ENCODE peak calls at places on chromosomes 11 and 22, in six cellular contexts. One of them, this sample, is unnamed.

GRCh38 chr22:43152355-43153071 is 1.2 kb downstream of the TSPO start:
- DNase-seq in HT1080: peak; percentile 63
- DNase-seq in GM23248: peak; percentile 91
- DNase-seq in left colon: peak; percentile 88
- DNase-seq in neuronal stem cell: no peak
- DNase-seq in activated CD4-positive, alpha-beta T cell treated with anti-CD3 and anti-CD28 coated beads, Interleukin-2, amount 10 ng/mL, durations not matched to agents 7 days and 5 days: peak; percentile 71
- DNase-seq in this sample: peak; percentile 96

GRCh38 chr22:21020802-21021429 is 6.0 kb downstream of the P2RX6 start:
- DNase-seq in neuronal stem cell: no peak
- DNase-seq in left colon: no peak
- DNase-seq in HT1080: no peak
- DNase-seq in GM23248: peak; percentile 31
- DNase-seq in activated CD4-positive, alpha-beta T cell treated with anti-CD3 and anti-CD28 coated beads, Interleukin-2, amount 10 ng/mL, durations not matched to agents 7 days and 5 days: peak; percentile 43
- DNase-seq in this sample: no peak

GRCh38 chr11:76863196-76863777 is 2.6 kb downstream of the ACER3 start:
- DNase-seq in neuronal stem cell: no peak
- DNase-seq in activated CD4-positive, alpha-beta T cell treated with anti-CD3 and anti-CD28 coated beads, Interleukin-2, amount 10 ng/mL, durations not matched to agents 7 days and 5 days: no peak
- DNase-seq in HT1080: no peak
- DNase-seq in GM23248: no peak
- DNase-seq in left colon: no peak
- DNase-seq in this sample: no peak

GRCh38 chr22:40211481-40212052 is 33.8 kb downstream of the TNRC6B start:
- DNase-seq in HT1080: no peak
- DNase-seq in activated CD4-positive, alpha-beta T cell treated with anti-CD3 and anti-CD28 coated beads, Interleukin-2, amount 10 ng/mL, durations not matched to agents 7 days and 5 days: no peak
- DNase-seq in neuronal stem cell: no peak
- DNase-seq in GM23248: no peak
- DNase-seq in left colon: no peak
- DNase-seq in this sample: no peak

GRCh38 chr11:126920833-126921232 is 79.7 kb downstream of the KIRREL3 start:
- DNase-seq in left colon: no peak
- DNase-seq in neuronal stem cell: no peak
- DNase-seq in HT1080: no peak
- DNase-seq in GM23248: no peak
- DNase-seq in activated CD4-positive, alpha-beta T cell treated with anti-CD3 and anti-CD28 coated beads, Interleukin-2, amount 10 ng/mL, durations not matched to agents 7 days and 5 days: no peak
- DNase-seq in this sample: no peak

GRCh38 chr11:122115520-122116343 is at the start of gene BLID:
- DNase-seq in left colon: peak; percentile 11
- DNase-seq in HT1080: peak; percentile 51
- DNase-seq in neuronal stem cell: no peak
- DNase-seq in GM23248: peak; percentile 63
- DNase-seq in activated CD4-positive, alpha-beta T cell treated with anti-CD3 and anti-CD28 coated beads, Interleukin-2, amount 10 ng/mL, durations not matched to agents 7 days and 5 days: no peak
- DNase-seq in this sample: no peak

GRCh38 chr11:111770581-111771134 is 4.5 kb upstream of the PPP2R1B start:
- DNase-seq in activated CD4-positive, alpha-beta T cell treated with anti-CD3 and anti-CD28 coated beads, Interleukin-2, amount 10 ng/mL, durations not matched to agents 7 days and 5 days: no peak
- DNase-seq in HT1080: no peak
- DNase-seq in GM23248: no peak
- DNase-seq in neuronal stem cell: no peak
- DNase-seq in left colon: no peak
- DNase-seq in this sample: no peak

GRCh38 chr11:62439785-62440602 is 21.2 kb downstream of the SCGB1A1 start:
- DNase-seq in activated CD4-positive, alpha-beta T cell treated with anti-CD3 and anti-CD28 coated beads, Interleukin-2, amount 10 ng/mL, durations not matched to agents 7 days and 5 days: no peak
- DNase-seq in left colon: no peak
- DNase-seq in neuronal stem cell: no peak
- DNase-seq in GM23248: peak; percentile 83
- DNase-seq in HT1080: peak; percentile 34
- DNase-seq in this sample: no peak

GRCh38 chr22:37930270-37930951 is 23.0 kb downstream of the C22orf23 start:
- DNase-seq in GM23248: peak; percentile 60
- DNase-seq in left colon: no peak
- DNase-seq in HT1080: peak; percentile 35
- DNase-seq in neuronal stem cell: no peak
- DNase-seq in activated CD4-positive, alpha-beta T cell treated with anti-CD3 and anti-CD28 coated beads, Interleukin-2, amount 10 ng/mL, durations not matched to agents 7 days and 5 days: peak; percentile 33
- DNase-seq in this sample: no peak

GRCh38 chr11:73178092-73178539 is 36.0 kb upstream of the FCHSD2 start:
- DNase-seq in HT1080: peak; percentile 86
- DNase-seq in left colon: peak; percentile 87
- DNase-seq in neuronal stem cell: peak; percentile 56
- DNase-seq in activated CD4-positive, alpha-beta T cell treated with anti-CD3 and anti-CD28 coated beads, Interleukin-2, amount 10 ng/mL, durations not matched to agents 7 days and 5 days: peak; percentile 87
- DNase-seq in GM23248: peak; percentile 90
- DNase-seq in this sample: peak; percentile 96

GRCh38 chr11:131993291-131993690 is 622.9 kb downstream of the NTM start:
- DNase-seq in HT1080: no peak
- DNase-seq in activated CD4-positive, alpha-beta T cell treated with anti-CD3 and anti-CD28 coated beads, Interleukin-2, amount 10 ng/mL, durations not matched to agents 7 days and 5 days: no peak
- DNase-seq in left colon: no peak
- DNase-seq in GM23248: no peak
- DNase-seq in neuronal stem cell: no peak
- DNase-seq in this sample: no peak

GRCh38 chr11:79332017-79332416 is 108.8 kb downstream of the TENM4 start:
- DNase-seq in activated CD4-positive, alpha-beta T cell treated with anti-CD3 and anti-CD28 coated beads, Interleukin-2, amount 10 ng/mL, durations not matched to agents 7 days and 5 days: no peak
- DNase-seq in left colon: no peak
- DNase-seq in neuronal stem cell: no peak
- DNase-seq in HT1080: no peak
- DNase-seq in GM23248: no peak
- DNase-seq in this sample: no peak

GRCh38 chr11:3000032-3000961 is 8.2 kb upstream of the NAP1L4 start:
- DNase-seq in activated CD4-positive, alpha-beta T cell treated with anti-CD3 and anti-CD28 coated beads, Interleukin-2, amount 10 ng/mL, durations not matched to agents 7 days and 5 days: no peak
- DNase-seq in left colon: peak; percentile 69
- DNase-seq in HT1080: peak; percentile 24
- DNase-seq in GM23248: peak; percentile 47
- DNase-seq in neuronal stem cell: no peak
- DNase-seq in this sample: no peak

GRCh38 chr22:20558534-20558933 is 51.1 kb downstream of the MED15 start:
- DNase-seq in activated CD4-positive, alpha-beta T cell treated with anti-CD3 and anti-CD28 coated beads, Interleukin-2, amount 10 ng/mL, durations not matched to agents 7 days and 5 days: no peak
- DNase-seq in left colon: no peak
- DNase-seq in HT1080: no peak
- DNase-seq in GM23248: no peak
- DNase-seq in neuronal stem cell: no peak
- DNase-seq in this sample: no peak

GRCh38 chr11:10044618-10045017 is 249.4 kb downstream of the SBF2 start:
- DNase-seq in GM23248: peak; percentile 15
- DNase-seq in activated CD4-positive, alpha-beta T cell treated with anti-CD3 and anti-CD28 coated beads, Interleukin-2, amount 10 ng/mL, durations not matched to agents 7 days and 5 days: no peak
- DNase-seq in HT1080: peak; percentile 14
- DNase-seq in left colon: no peak
- DNase-seq in neuronal stem cell: no peak
- DNase-seq in this sample: no peak

GRCh38 chr22:20998411-20999336 is 3.2 kb downstream of the THAP7 start:
- DNase-seq in activated CD4-positive, alpha-beta T cell treated with anti-CD3 and anti-CD28 coated beads, Interleukin-2, amount 10 ng/mL, durations not matched to agents 7 days and 5 days: no peak
- DNase-seq in neuronal stem cell: no peak
- DNase-seq in GM23248: peak; percentile 63
- DNase-seq in HT1080: no peak
- DNase-seq in left colon: no peak
- DNase-seq in this sample: no peak

GRCh38 chr11:132140056-132140455 is 769.6 kb downstream of the NTM start:
- DNase-seq in left colon: no peak
- DNase-seq in GM23248: no peak
- DNase-seq in activated CD4-positive, alpha-beta T cell treated with anti-CD3 and anti-CD28 coated beads, Interleukin-2, amount 10 ng/mL, durations not matched to agents 7 days and 5 days: no peak
- DNase-seq in neuronal stem cell: no peak
- DNase-seq in HT1080: no peak
- DNase-seq in this sample: no peak

GRCh38 chr11:110850846-110851245 is 138.6 kb upstream of the ARHGAP20 start:
- DNase-seq in activated CD4-positive, alpha-beta T cell treated with anti-CD3 and anti-CD28 coated beads, Interleukin-2, amount 10 ng/mL, durations not matched to agents 7 days and 5 days: no peak
- DNase-seq in left colon: no peak
- DNase-seq in HT1080: no peak
- DNase-seq in GM23248: no peak
- DNase-seq in neuronal stem cell: no peak
- DNase-seq in this sample: no peak

GRCh38 chr11:122215244-122215992 is 99.4 kb upstream of the BLID start:
- DNase-seq in HT1080: peak; percentile 67
- DNase-seq in GM23248: peak; percentile 95
- DNase-seq in activated CD4-positive, alpha-beta T cell treated with anti-CD3 and anti-CD28 coated beads, Interleukin-2, amount 10 ng/mL, durations not matched to agents 7 days and 5 days: peak; percentile 16
- DNase-seq in left colon: peak; percentile 56
- DNase-seq in neuronal stem cell: peak; percentile 67
- DNase-seq in this sample: peak; percentile 85

GRCh38 chr11:103035656-103036434 is 56.1 kb downstream of the DCUN1D5 start:
- DNase-seq in GM23248: peak; percentile 95
- DNase-seq in left colon: no peak
- DNase-seq in neuronal stem cell: peak; percentile 24
- DNase-seq in activated CD4-positive, alpha-beta T cell treated with anti-CD3 and anti-CD28 coated beads, Interleukin-2, amount 10 ng/mL, durations not matched to agents 7 days and 5 days: peak; percentile 70
- DNase-seq in HT1080: peak; percentile 81
- DNase-seq in this sample: no peak

GRCh38 chr11:116638463-116638862 is 134.3 kb downstream of the BUD13 start:
- DNase-seq in activated CD4-positive, alpha-beta T cell treated with anti-CD3 and anti-CD28 coated beads, Interleukin-2, amount 10 ng/mL, durations not matched to agents 7 days and 5 days: no peak
- DNase-seq in neuronal stem cell: no peak
- DNase-seq in HT1080: no peak
- DNase-seq in GM23248: no peak
- DNase-seq in left colon: no peak
- DNase-seq in this sample: no peak

GRCh38 chr11:66036334-66036710 is 10.0 kb upstream of the CATSPER1 start:
- DNase-seq in left colon: no peak
- DNase-seq in GM23248: no peak
- DNase-seq in activated CD4-positive, alpha-beta T cell treated with anti-CD3 and anti-CD28 coated beads, Interleukin-2, amount 10 ng/mL, durations not matched to agents 7 days and 5 days: no peak
- DNase-seq in HT1080: no peak
- DNase-seq in neuronal stem cell: no peak
- DNase-seq in this sample: no peak

GRCh38 chr11:115580927-115581680 is 76.9 kb upstream of the CADM1 start:
- DNase-seq in HT1080: no peak
- DNase-seq in GM23248: no peak
- DNase-seq in neuronal stem cell: no peak
- DNase-seq in left colon: peak; percentile 16
- DNase-seq in activated CD4-positive, alpha-beta T cell treated with anti-CD3 and anti-CD28 coated beads, Interleukin-2, amount 10 ng/mL, durations not matched to agents 7 days and 5 days: no peak
- DNase-seq in this sample: no peak

GRCh38 chr11:27312110-27312509 is 50.9 kb downstream of the CCDC34 start:
- DNase-seq in HT1080: no peak
- DNase-seq in left colon: no peak
- DNase-seq in activated CD4-positive, alpha-beta T cell treated with anti-CD3 and anti-CD28 coated beads, Interleukin-2, amount 10 ng/mL, durations not matched to agents 7 days and 5 days: no peak
- DNase-seq in neuronal stem cell: no peak
- DNase-seq in GM23248: peak; percentile 28
- DNase-seq in this sample: no peak

GRCh38 chr11:7175007-7175406 is 76.7 kb upstream of the SYT9 start:
- DNase-seq in neuronal stem cell: no peak
- DNase-seq in HT1080: no peak
- DNase-seq in activated CD4-positive, alpha-beta T cell treated with anti-CD3 and anti-CD28 coated beads, Interleukin-2, amount 10 ng/mL, durations not matched to agents 7 days and 5 days: no peak
- DNase-seq in GM23248: no peak
- DNase-seq in left colon: no peak
- DNase-seq in this sample: no peak

GRCh38 chr11:75858613-75859012 is 43.6 kb downstream of the UVRAG start:
- DNase-seq in left colon: no peak
- DNase-seq in activated CD4-positive, alpha-beta T cell treated with anti-CD3 and anti-CD28 coated beads, Interleukin-2, amount 10 ng/mL, durations not matched to agents 7 days and 5 days: no peak
- DNase-seq in neuronal stem cell: no peak
- DNase-seq in GM23248: peak; percentile 71
- DNase-seq in HT1080: no peak
- DNase-seq in this sample: no peak

GRCh38 chr11:12998336-12998735 is 10.8 kb upstream of the RASSF10 start:
- DNase-seq in HT1080: no peak
- DNase-seq in activated CD4-positive, alpha-beta T cell treated with anti-CD3 and anti-CD28 coated beads, Interleukin-2, amount 10 ng/mL, durations not matched to agents 7 days and 5 days: no peak
- DNase-seq in neuronal stem cell: no peak
- DNase-seq in left colon: peak; percentile 34
- DNase-seq in GM23248: no peak
- DNase-seq in this sample: no peak

GRCh38 chr22:39421691-39422090 is 22.1 kb downstream of the TAB1 start:
- DNase-seq in left colon: no peak
- DNase-seq in activated CD4-positive, alpha-beta T cell treated with anti-CD3 and anti-CD28 coated beads, Interleukin-2, amount 10 ng/mL, durations not matched to agents 7 days and 5 days: no peak
- DNase-seq in HT1080: no peak
- DNase-seq in neuronal stem cell: no peak
- DNase-seq in GM23248: no peak
- DNase-seq in this sample: no peak

GRCh38 chr11:61868601-61869476 is 22.5 kb downstream of the FADS3 start:
- DNase-seq in HT1080: no peak
- DNase-seq in left colon: no peak
- DNase-seq in neuronal stem cell: no peak
- DNase-seq in GM23248: no peak
- DNase-seq in activated CD4-positive, alpha-beta T cell treated with anti-CD3 and anti-CD28 coated beads, Interleukin-2, amount 10 ng/mL, durations not matched to agents 7 days and 5 days: no peak
- DNase-seq in this sample: no peak

GRCh38 chr11:45305874-45306623 is 19.9 kb upstream of the SYT13 start:
- DNase-seq in activated CD4-positive, alpha-beta T cell treated with anti-CD3 and anti-CD28 coated beads, Interleukin-2, amount 10 ng/mL, durations not matched to agents 7 days and 5 days: no peak
- DNase-seq in HT1080: no peak
- DNase-seq in neuronal stem cell: no peak
- DNase-seq in GM23248: no peak
- DNase-seq in left colon: no peak
- DNase-seq in this sample: no peak

GRCh38 chr22:48182036-48182435 is 1419.6 kb downstream of the TBC1D22A start:
- DNase-seq in GM23248: no peak
- DNase-seq in HT1080: no peak
- DNase-seq in left colon: no peak
- DNase-seq in activated CD4-positive, alpha-beta T cell treated with anti-CD3 and anti-CD28 coated beads, Interleukin-2, amount 10 ng/mL, durations not matched to agents 7 days and 5 days: no peak
- DNase-seq in neuronal stem cell: no peak
- DNase-seq in this sample: no peak

GRCh38 chr11:61092280-61092766 is 10.0 kb upstream of the CD5 start:
- DNase-seq in HT1080: no peak
- DNase-seq in activated CD4-positive, alpha-beta T cell treated with anti-CD3 and anti-CD28 coated beads, Interleukin-2, amount 10 ng/mL, durations not matched to agents 7 days and 5 days: peak; percentile 61
- DNase-seq in neuronal stem cell: no peak
- DNase-seq in GM23248: no peak
- DNase-seq in left colon: no peak
- DNase-seq in this sample: no peak

GRCh38 chr11:43367382-43368178 is 8.9 kb downstream of the TTC17 start:
- DNase-seq in left colon: no peak
- DNase-seq in GM23248: peak; percentile 3
- DNase-seq in HT1080: no peak
- DNase-seq in neuronal stem cell: no peak
- DNase-seq in activated CD4-positive, alpha-beta T cell treated with anti-CD3 and anti-CD28 coated beads, Interleukin-2, amount 10 ng/mL, durations not matched to agents 7 days and 5 days: no peak
- DNase-seq in this sample: no peak

GRCh38 chr11:44548032-44548695 is 17.3 kb upstream of the CD82 start:
- DNase-seq in GM23248: no peak
- DNase-seq in activated CD4-positive, alpha-beta T cell treated with anti-CD3 and anti-CD28 coated beads, Interleukin-2, amount 10 ng/mL, durations not matched to agents 7 days and 5 days: no peak
- DNase-seq in neuronal stem cell: no peak
- DNase-seq in HT1080: no peak
- DNase-seq in left colon: no peak
- DNase-seq in this sample: no peak

GRCh38 chr22:45612940-45613339 is 58.7 kb upstream of the ATXN10 start:
- DNase-seq in activated CD4-positive, alpha-beta T cell treated with anti-CD3 and anti-CD28 coated beads, Interleukin-2, amount 10 ng/mL, durations not matched to agents 7 days and 5 days: no peak
- DNase-seq in HT1080: peak; percentile 44
- DNase-seq in left colon: no peak
- DNase-seq in GM23248: peak; percentile 34
- DNase-seq in neuronal stem cell: no peak
- DNase-seq in this sample: no peak